ENCODE peak calls at places on chromosomes 4 and X, in seven cellular contexts. G is heart left ventricle; L is activated CD4-positive, CD25-positive, alpha-beta regulatory T cell; H is astrocyte of the hippocampus; Y is sciatic nerve; V is AG10803; K is HT1080. Z is an unnamed sample.
A peak's percentile ranks its signal among the peaks of the same experiment; 100 is the strongest.

GRCh38 chrX:132382068-132382467 is 106.8 kb downstream of the MBNL3 start:
- DNase-seq in G (no peak), L (no peak), H (no peak), Y (no peak), V (no peak), K (no peak), Z (no peak)

GRCh38 chr4:2364654-2365053 is 53.8 kb downstream of the ZFYVE28 start:
- DNase-seq in G (peak; percentile 24), L (peak; percentile 28), H (peak; percentile 77), Y (no peak), V (peak; percentile 57), K (no peak), Z (peak; percentile 54)

GRCh38 chr4:76305971-76306881 is at the start of gene STBD1:
- DNase-seq in G (peak; percentile 80), L (peak; percentile 5), H (peak; percentile 87), Y (peak; percentile 81), V (peak; percentile 60), K (peak; percentile 60), Z (peak; percentile 46)

GRCh38 chrX:119343856-119344255 is 55.3 kb upstream of the SLC25A43 start:
- DNase-seq in G (no peak), L (no peak), H (no peak), Y (no peak), V (no peak), K (peak; percentile 27), Z (no peak)

GRCh38 chr4:8913858-8914460 is 42.3 kb upstream of the HMX1 start:
- DNase-seq in G (no peak), L (no peak), H (no peak), Y (no peak), V (no peak), K (no peak), Z (no peak)

GRCh38 chr4:83910693-83911092 is 374.8 kb downstream of the GPAT3 start:
- DNase-seq in G (no peak), L (no peak), H (no peak), Y (no peak), V (no peak), K (no peak), Z (no peak)

GRCh38 chrX:39756086-39756883 is 341.5 kb downstream of the BCOR start:
- DNase-seq in G (no peak), L (no peak), H (no peak), Y (no peak), V (peak; percentile 43), K (no peak), Z (no peak)

GRCh38 chr4:8538703-8539567 is 41.3 kb upstream of the GPR78 start:
- DNase-seq in G (no peak), L (no peak), H (peak; percentile 44), Y (peak; percentile 47), V (peak; percentile 72), K (peak; percentile 88), Z (no peak)